ENCODE peak calls at places on chromosomes 5 and 9, in four cellular contexts. P, G, Y and E are unnamed samples.

GRCh38 chr5:67725591-67725990 is 490.0 kb upstream of the PIK3R1 start:
- DNase-seq in Y (no peak), P (no peak), G (peak; percentile 16), E (no peak)

GRCh38 chr5:12522116-12522515 is 617.9 kb upstream of the CTNND2 start:
- DNase-seq in G (no peak), Y (no peak), P (no peak), E (no peak)

GRCh38 chr5:133386662-133387061 is 225.7 kb downstream of the FSTL4 start:
- DNase-seq in P (no peak), G (no peak), Y (no peak), E (no peak)

GRCh38 chr5:165138261-165138660 is 1632.8 kb downstream of the MAT2B start:
- DNase-seq in G (no peak), Y (no peak), P (no peak), E (no peak)

GRCh38 chr9:135664801-135665794 is 2.0 kb downstream of the LCN9 start:
- DNase-seq in G (no peak), Y (no peak), P (no peak), E (no peak)

GRCh38 chr5:119255571-119256356 is 100.1 kb upstream of the TNFAIP8 start:
- DNase-seq in P (no peak), G (no peak), Y (no peak), E (no peak)

GRCh38 chr9:134357631-134358025 is 31.4 kb downstream of the RXRA start:
- DNase-seq in Y (no peak), P (no peak), G (no peak), E (no peak)

GRCh38 chr9:5621327-5621726 is 7.6 kb upstream of the RIC1 start:
- DNase-seq in Y (no peak), P (no peak), G (peak; percentile 67), E (no peak)

GRCh38 chr9:94801242-94801641 is 74.7 kb downstream of the AOPEP start:
- DNase-seq in P (no peak), G (no peak), Y (no peak), E (no peak)

GRCh38 chr5:98069876-98070512 is 703.5 kb upstream of the RGMB start:
- DNase-seq in G (no peak), Y (no peak), P (no peak), E (no peak)

GRCh38 chr9:131692612-131692976 is 47.3 kb downstream of the RAPGEF1 start:
- DNase-seq in G (no peak), Y (no peak), P (no peak), E (no peak)

GRCh38 chr9:128365525-128365924 is 5.6 kb upstream of the URM1 start:
- DNase-seq in P (no peak), Y (no peak), G (no peak), E (no peak)

GRCh38 chr9:103734471-103734870 is 359.6 kb upstream of the SMC2 start:
- DNase-seq in P (no peak), Y (no peak), G (no peak), E (no peak)